ENCODE peak calls at places on chromosomes 3 and 15, in eight cellular contexts. G is Peyer's patch, R is fibroblast of pulmonary artery, M is fibroblast of mammary gland, N is endodermal cell, P is adrenal gland, H is right lobe of liver, A is WTC11. O is an unnamed sample.

GRCh38 chr3:78809941-78810340 is 957.9 kb downstream of the ROBO1 start:
- DNase-seq in G (no peak), R (no peak), M (peak; percentile 60), N (no peak), P (no peak), H (no peak), A (no peak), O (no peak)

GRCh38 chr3:63966007-63966406 is 53.8 kb upstream of the SCAANT1 start:
- DNase-seq in G (no peak), R (no peak), M (no peak), N (no peak), P (no peak), H (no peak), A (no peak), O (no peak)

GRCh38 chr15:62603757-62604156 is 438.7 kb upstream of the C2CD4B start:
- DNase-seq in G (no peak), R (peak; percentile 65), M (peak; percentile 88), N (no peak), P (no peak), H (no peak), A (no peak), O (no peak)

GRCh38 chr3:16724487-16724886 is 119.3 kb upstream of the DAZL start:
- DNase-seq in G (no peak), R (peak; percentile 30), M (no peak), N (no peak), P (no peak), H (no peak), A (no peak), O (no peak)

GRCh38 chr15:75347222-75348033 is 589 bp downstream of the NEIL1 start:
- DNase-seq in G (peak; percentile 80), R (no peak), M (no peak), N (peak; percentile 85), P (peak; percentile 73), H (peak; percentile 78), A (peak; percentile 74), O (no peak)

GRCh38 chr3:71064976-71065763 is 518.4 kb downstream of the FOXP1 start:
- DNase-seq in G (peak; percentile 81), R (peak; percentile 50), M (peak; percentile 40), N (peak; percentile 88), P (peak; percentile 61), H (peak; percentile 73), A (peak; percentile 73), O (no peak)

GRCh38 chr15:90565866-90566265 is 36.1 kb downstream of the CRTC3 start:
- DNase-seq in G (no peak), R (no peak), M (no peak), N (no peak), P (no peak), H (no peak), A (no peak), O (no peak)

GRCh38 chr15:97683816-97684215 is 276.7 kb upstream of the ARRDC4 start:
- DNase-seq in G (no peak), R (no peak), M (no peak), N (no peak), P (no peak), H (no peak), A (no peak), O (no peak)

GRCh38 chr3:59981377-59981776 is 931.6 kb upstream of the CFAP20DC start:
- DNase-seq in G (no peak), R (no peak), M (no peak), N (no peak), P (no peak), H (no peak), A (no peak), O (no peak)

GRCh38 chr3:27431116-27431515 is 53.1 kb downstream of the SLC4A7 start:
- DNase-seq in G (no peak), R (peak; percentile 98), M (peak; percentile 99), N (no peak), P (peak; percentile 29), H (no peak), A (no peak), O (no peak)

GRCh38 chr3:4741404-4742307 is 237.6 kb upstream of the BHLHE40 start:
- DNase-seq in G (no peak), R (peak; percentile 99), M (peak; percentile 99), N (no peak), P (peak; percentile 90), H (peak; percentile 58), A (no peak), O (no peak)

GRCh38 chr15:51286816-51287215 is 51.6 kb downstream of the CYP19A1 start:
- DNase-seq in G (no peak), R (no peak), M (no peak), N (peak; percentile 53), P (no peak), H (no peak), A (no peak), O (no peak)

GRCh38 chr3:55488398-55489055 is 1.4 kb upstream of the WNT5A start:
- DNase-seq in G (peak; percentile 58), R (peak; percentile 82), M (peak; percentile 78), N (peak; percentile 81), P (peak; percentile 63), H (peak; percentile 60), A (peak; percentile 75), O (no peak)
- TF ChIP-seq CTCF in G (no peak), R (no peak), M (no peak), N (no peak), P (no peak), H (no peak), A (no peak), O (no peak)

GRCh38 chr3:143002727-143003126 is 1.4 kb downstream of the U2SURP start:
- DNase-seq in G (no peak), R (no peak), M (no peak), N (no peak), P (no peak), H (no peak), A (no peak), O (no peak)

GRCh38 chr3:143001034-143001368 is 369 bp upstream of the U2SURP start:
- DNase-seq in G (no peak), R (no peak), M (no peak), N (no peak), P (no peak), H (peak; percentile 47), A (no peak), O (no peak)

GRCh38 chr3:143001369-143002082 is at the start of gene U2SURP:
- DNase-seq in G (peak; percentile 95), R (peak; percentile 98), M (peak; percentile 99), N (peak; percentile 99), P (peak; percentile 98), H (peak; percentile 97), A (peak; percentile 95), O (peak; percentile 99)

GRCh38 chr3:143002083-143002712 is 828 bp downstream of the U2SURP start:
- DNase-seq in G (no peak), R (peak; percentile 35), M (peak; percentile 41), N (no peak), P (no peak), H (no peak), A (no peak), O (no peak)

GRCh38 chr3:143004823-143005222 is 3.5 kb downstream of the U2SURP start:
- DNase-seq in G (no peak), R (no peak), M (no peak), N (no peak), P (no peak), H (no peak), A (no peak), O (no peak)
- TF ChIP-seq CTCF in G (no peak), R (no peak), M (no peak), N (no peak), P (no peak), H (no peak), A (no peak), O (no peak)

DNA sequence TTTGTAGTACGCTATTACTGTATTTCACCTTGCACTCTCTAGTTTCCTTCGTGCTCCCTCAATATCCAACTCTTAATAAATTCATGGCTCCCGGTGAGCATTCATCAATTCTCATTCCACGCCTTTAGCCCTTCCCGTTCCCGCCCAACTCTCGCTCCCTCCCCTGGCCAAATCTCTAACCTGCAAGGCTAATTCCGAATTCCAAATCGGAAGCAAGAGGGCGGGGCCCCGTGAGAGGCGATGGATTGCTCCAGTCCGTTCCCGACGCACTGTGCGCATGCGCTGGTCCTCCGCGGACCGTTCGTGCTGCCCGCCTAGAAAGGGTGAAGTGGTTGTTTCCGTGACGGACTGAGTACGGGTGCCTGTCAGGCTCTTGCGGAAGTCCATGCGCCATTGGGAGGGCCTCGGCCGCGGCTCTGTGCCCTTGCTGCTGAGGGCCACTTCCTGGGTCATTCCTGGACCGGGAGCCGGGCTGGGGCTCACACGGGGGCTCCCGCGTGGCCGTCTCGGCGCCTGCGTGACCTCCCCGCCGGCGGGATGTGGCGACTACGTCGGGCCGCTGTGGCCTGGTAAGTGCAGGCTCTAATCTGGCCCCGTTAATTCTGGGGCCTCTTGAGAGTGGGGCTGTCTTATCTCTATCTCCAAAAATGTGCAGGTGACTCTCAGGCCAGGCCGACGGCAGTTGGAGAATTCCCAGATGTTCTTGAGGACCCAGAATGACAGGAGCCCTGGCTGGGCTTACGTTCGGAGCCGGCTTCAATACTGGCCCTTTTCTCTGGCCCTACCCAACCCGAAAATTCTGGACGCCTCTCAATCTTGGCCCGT is at the start of gene OPA1:
- DNase-seq in G (peak; percentile 96), R (peak; percentile 99), M (peak; percentile 99), N (peak; percentile 99), P (peak; percentile 99), H (peak; percentile 97), A (peak; percentile 99), O (peak; percentile 99)
- TF ChIP-seq CTCF in G (no peak), R (peak; percentile 18), M (peak; percentile 4), N (peak; percentile 58), P (no peak), H (peak; percentile 37), A (no peak), O (peak; percentile 65)

GRCh38 chr3:126083138-126083445 is 832 bp downstream of the SLC41A3 start:
- DNase-seq in G (no peak), R (no peak), M (no peak), N (no peak), P (no peak), H (no peak), A (no peak), O (no peak)

GRCh38 chr3:126083511-126083912 is 412 bp downstream of the SLC41A3 start:
- DNase-seq in G (no peak), R (no peak), M (peak; percentile 27), N (peak; percentile 81), P (peak; percentile 57), H (peak; percentile 49), A (peak; percentile 52), O (no peak)

GRCh38 chr3:126080970-126081369 is 3.0 kb downstream of the SLC41A3 start:
- DNase-seq in G (no peak), R (no peak), M (no peak), N (no peak), P (no peak), H (no peak), A (no peak), O (no peak)

GRCh38 chr3:126082334-126083137 is 1.4 kb downstream of the SLC41A3 start:
- DNase-seq in G (no peak), R (no peak), M (no peak), N (peak; percentile 39), P (no peak), H (no peak), A (no peak), O (no peak)

DNA sequence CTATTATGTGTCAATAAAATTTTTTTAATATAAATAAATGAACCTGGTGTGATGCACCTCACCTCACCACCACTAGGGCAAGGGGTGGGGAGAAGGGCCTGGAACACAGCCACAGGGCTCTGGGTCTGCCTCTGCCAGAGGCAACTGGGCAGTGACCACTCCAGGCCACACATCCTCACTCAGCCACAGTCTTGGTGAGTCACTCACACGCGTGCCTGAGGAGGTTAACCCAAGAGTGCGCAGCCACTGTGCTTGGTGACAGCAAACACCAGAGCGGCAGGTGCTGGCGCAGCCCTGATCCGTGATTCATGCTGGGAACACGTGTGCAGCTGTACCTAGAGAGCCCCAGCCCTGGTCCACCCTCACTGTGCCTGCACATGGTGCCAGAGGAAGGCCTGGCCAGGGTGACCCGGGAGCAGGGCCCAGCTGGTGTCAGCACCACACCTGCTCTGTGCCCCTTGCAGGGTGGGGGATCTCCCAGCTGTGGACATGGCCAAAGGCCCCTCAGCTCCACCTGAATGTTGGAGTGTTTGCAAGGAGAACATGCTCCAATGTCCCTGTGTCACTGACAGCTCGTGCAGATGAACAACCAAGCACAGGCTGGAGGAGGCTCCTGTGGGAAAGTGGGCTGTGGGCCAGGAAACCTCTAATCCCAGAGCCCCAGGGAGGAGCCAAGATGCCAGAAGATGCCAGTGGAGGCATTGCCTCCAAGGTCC is 2.1 kb downstream of the SLC41A3 start:
- DNase-seq in G (peak; percentile 68), R (peak; percentile 33), M (peak; percentile 69), N (peak; percentile 55), P (peak; percentile 73), H (no peak), A (peak; percentile 32), O (no peak)
- TF ChIP-seq CTCF in G (peak; percentile 27), R (peak; percentile 38), M (peak; percentile 42), N (peak; percentile 61), P (peak; percentile 52), H (peak; percentile 28), A (no peak), O (peak; percentile 58)